ENCODE peak calls at places on chromosomes 6 and 20, in eight cellular contexts. One of them, this sample, is unnamed.

GRCh38 chr6:96943535-96943934 is 19.0 kb downstream of the KLHL32 start:
- DNase-seq in WTC11: no peak
- DNase-seq in Panc1: no peak
- DNase-seq in GM06990: no peak
- DNase-seq in endodermal cell: no peak
- DNase-seq in suprapubic skin: no peak
- DNase-seq in upper lobe of left lung: no peak
- DNase-seq in type B pancreatic cell: no peak
- DNase-seq in this sample: no peak

GRCh38 chr6:141548969-141549368 is 583.8 kb upstream of the GJE1 start:
- DNase-seq in GM06990: no peak
- DNase-seq in WTC11: no peak
- DNase-seq in type B pancreatic cell: no peak
- DNase-seq in Panc1: no peak
- DNase-seq in suprapubic skin: no peak
- DNase-seq in upper lobe of left lung: no peak
- DNase-seq in endodermal cell: no peak
- DNase-seq in this sample: no peak

GRCh38 chr6:837380-837779 is 144.4 kb upstream of the EXOC2 start:
- DNase-seq in suprapubic skin: no peak
- DNase-seq in type B pancreatic cell: no peak
- DNase-seq in WTC11: no peak
- DNase-seq in upper lobe of left lung: no peak
- DNase-seq in endodermal cell: no peak
- DNase-seq in GM06990: no peak
- DNase-seq in Panc1: no peak
- DNase-seq in this sample: no peak

GRCh38 chr6:141464490-141464889 is 668.2 kb upstream of the GJE1 start:
- DNase-seq in WTC11: no peak
- DNase-seq in type B pancreatic cell: no peak
- DNase-seq in endodermal cell: no peak
- DNase-seq in upper lobe of left lung: no peak
- DNase-seq in Panc1: no peak
- DNase-seq in suprapubic skin: no peak
- DNase-seq in GM06990: no peak
- DNase-seq in this sample: no peak

GRCh38 chr6:143346004-143346403 is 104.5 kb downstream of the ADAT2 start:
- DNase-seq in Panc1: no peak
- DNase-seq in suprapubic skin: no peak
- DNase-seq in upper lobe of left lung: no peak
- DNase-seq in WTC11: no peak
- DNase-seq in endodermal cell: no peak
- DNase-seq in GM06990: no peak
- DNase-seq in type B pancreatic cell: no peak
- DNase-seq in this sample: no peak

GRCh38 chr20:21505161-21505809 is 8.6 kb downstream of the NKX2-2 start:
- DNase-seq in Panc1: peak
- DNase-seq in endodermal cell: peak
- DNase-seq in suprapubic skin: no peak
- DNase-seq in GM06990: peak
- DNase-seq in type B pancreatic cell: peak
- DNase-seq in WTC11: peak
- DNase-seq in upper lobe of left lung: peak
- DNase-seq in this sample: peak

GRCh38 chr6:100460650-100461204 is 4.0 kb downstream of the SIM1 start:
- DNase-seq in suprapubic skin: no peak
- DNase-seq in GM06990: no peak
- DNase-seq in WTC11: peak
- DNase-seq in upper lobe of left lung: no peak
- DNase-seq in Panc1: no peak
- DNase-seq in endodermal cell: peak
- DNase-seq in type B pancreatic cell: no peak
- DNase-seq in this sample: no peak

GRCh38 chr6:162377735-162378134 is 349.8 kb downstream of the PRKN start:
- DNase-seq in GM06990: no peak
- DNase-seq in Panc1: no peak
- DNase-seq in suprapubic skin: no peak
- DNase-seq in type B pancreatic cell: no peak
- DNase-seq in endodermal cell: no peak
- DNase-seq in WTC11: no peak
- DNase-seq in upper lobe of left lung: no peak
- DNase-seq in this sample: no peak

GRCh38 chr6:23980965-23981364 is 145.1 kb upstream of the NRSN1 start:
- DNase-seq in WTC11: no peak
- DNase-seq in upper lobe of left lung: no peak
- DNase-seq in type B pancreatic cell: no peak
- DNase-seq in suprapubic skin: no peak
- DNase-seq in GM06990: no peak
- DNase-seq in endodermal cell: no peak
- DNase-seq in Panc1: no peak
- DNase-seq in this sample: no peak

GRCh38 chr6:153208706-153209105 is 77.6 kb upstream of the RGS17 start:
- DNase-seq in upper lobe of left lung: no peak
- DNase-seq in Panc1: no peak
- DNase-seq in endodermal cell: no peak
- DNase-seq in GM06990: no peak
- DNase-seq in type B pancreatic cell: no peak
- DNase-seq in suprapubic skin: no peak
- DNase-seq in WTC11: no peak
- DNase-seq in this sample: no peak

GRCh38 chr20:11917663-11918062 is at the start of gene BTBD3:
- DNase-seq in endodermal cell: no peak
- DNase-seq in type B pancreatic cell: no peak
- DNase-seq in WTC11: no peak
- DNase-seq in suprapubic skin: no peak
- DNase-seq in upper lobe of left lung: no peak
- DNase-seq in Panc1: no peak
- DNase-seq in GM06990: no peak
- DNase-seq in this sample: no peak

GRCh38 chr6:1577146-1577680 is 32.5 kb upstream of the FOXC1 start:
- DNase-seq in endodermal cell: no peak
- DNase-seq in WTC11: no peak
- DNase-seq in Panc1: no peak
- DNase-seq in GM06990: no peak
- DNase-seq in upper lobe of left lung: peak
- DNase-seq in suprapubic skin: no peak
- DNase-seq in type B pancreatic cell: no peak
- DNase-seq in this sample: no peak

GRCh38 chr20:50434653-50435396 is 75.4 kb upstream of the PTPN1 start:
- DNase-seq in suprapubic skin: no peak
- DNase-seq in GM06990: no peak
- DNase-seq in Panc1: no peak
- DNase-seq in endodermal cell: peak
- DNase-seq in type B pancreatic cell: no peak
- DNase-seq in WTC11: no peak
- DNase-seq in upper lobe of left lung: no peak
- DNase-seq in this sample: no peak

GRCh38 chr20:38623061-38623460 is 21.5 kb downstream of the ARHGAP40 start:
- DNase-seq in endodermal cell: no peak
- DNase-seq in upper lobe of left lung: no peak
- DNase-seq in WTC11: no peak
- DNase-seq in GM06990: no peak
- DNase-seq in type B pancreatic cell: no peak
- DNase-seq in Panc1: no peak
- DNase-seq in suprapubic skin: no peak
- DNase-seq in this sample: no peak

GRCh38 chr20:44074252-44075151 is 112.5 kb downstream of the JPH2 start:
- DNase-seq in endodermal cell: no peak
- DNase-seq in suprapubic skin: no peak
- DNase-seq in Panc1: no peak
- DNase-seq in GM06990: no peak
- DNase-seq in WTC11: no peak
- DNase-seq in upper lobe of left lung: no peak
- DNase-seq in type B pancreatic cell: peak
- DNase-seq in this sample: no peak

GRCh38 chr20:36162272-36162966 is 7.9 kb downstream of the EPB41L1 start:
- DNase-seq in upper lobe of left lung: no peak
- DNase-seq in suprapubic skin: no peak
- DNase-seq in endodermal cell: no peak
- DNase-seq in WTC11: no peak
- DNase-seq in Panc1: no peak
- DNase-seq in type B pancreatic cell: no peak
- DNase-seq in GM06990: no peak
- DNase-seq in this sample: no peak

GRCh38 chr6:113120577-113121285 is 736.4 kb upstream of the MARCKS start:
- DNase-seq in GM06990: no peak
- DNase-seq in suprapubic skin: no peak
- DNase-seq in Panc1: no peak
- DNase-seq in upper lobe of left lung: no peak
- DNase-seq in endodermal cell: peak
- DNase-seq in WTC11: no peak
- DNase-seq in type B pancreatic cell: no peak
- DNase-seq in this sample: no peak

GRCh38 chr6:70131528-70131927 is 171.4 kb downstream of the COL9A1 start:
- DNase-seq in upper lobe of left lung: no peak
- DNase-seq in endodermal cell: no peak
- DNase-seq in type B pancreatic cell: no peak
- DNase-seq in GM06990: peak
- DNase-seq in suprapubic skin: no peak
- DNase-seq in WTC11: no peak
- DNase-seq in Panc1: no peak
- DNase-seq in this sample: no peak

GRCh38 chr6:169811521-169812256 is 60.3 kb downstream of the ERMARD start:
- DNase-seq in WTC11: no peak
- DNase-seq in type B pancreatic cell: no peak
- DNase-seq in GM06990: no peak
- DNase-seq in suprapubic skin: no peak
- DNase-seq in Panc1: no peak
- DNase-seq in endodermal cell: peak
- DNase-seq in upper lobe of left lung: no peak
- DNase-seq in this sample: no peak

DNA sequence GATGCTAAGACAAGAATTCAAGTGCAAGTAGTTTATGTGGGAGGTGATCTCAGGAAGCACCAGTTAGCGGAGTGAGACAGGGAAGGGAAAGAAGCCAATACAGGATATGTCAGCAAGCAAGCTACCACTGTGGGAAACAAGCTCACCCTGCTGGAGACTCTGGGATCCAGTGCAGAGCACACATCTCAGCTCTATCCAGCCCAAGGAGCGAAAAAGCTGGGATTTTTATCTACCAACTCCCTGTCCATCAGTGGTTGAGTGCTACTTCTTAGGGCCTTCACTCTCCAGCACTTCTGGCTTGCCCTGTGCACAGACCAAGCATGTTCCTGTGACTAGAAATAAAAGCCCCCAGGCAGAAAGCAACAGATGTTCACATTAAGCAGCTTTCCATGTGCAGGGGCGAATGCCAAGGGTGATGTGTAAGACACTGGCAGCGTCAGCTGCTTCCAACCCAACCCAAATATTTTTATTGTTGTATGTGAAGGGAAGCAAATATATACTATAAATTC is 10.8 kb upstream of the RNF24 start:
- DNase-seq in type B pancreatic cell: no peak
- DNase-seq in suprapubic skin: peak
- DNase-seq in upper lobe of left lung: no peak
- DNase-seq in WTC11: no peak
- DNase-seq in GM06990: no peak
- DNase-seq in Panc1: no peak
- DNase-seq in endodermal cell: peak
- DNase-seq in this sample: no peak
- TF ChIP-seq CTCF in type B pancreatic cell: peak
- TF ChIP-seq CTCF in suprapubic skin: peak
- TF ChIP-seq CTCF in upper lobe of left lung: no peak
- TF ChIP-seq CTCF in WTC11: no peak
- TF ChIP-seq CTCF in GM06990: peak
- TF ChIP-seq CTCF in Panc1: peak
- TF ChIP-seq CTCF in endodermal cell: peak
- TF ChIP-seq CTCF in this sample: no peak

DNA sequence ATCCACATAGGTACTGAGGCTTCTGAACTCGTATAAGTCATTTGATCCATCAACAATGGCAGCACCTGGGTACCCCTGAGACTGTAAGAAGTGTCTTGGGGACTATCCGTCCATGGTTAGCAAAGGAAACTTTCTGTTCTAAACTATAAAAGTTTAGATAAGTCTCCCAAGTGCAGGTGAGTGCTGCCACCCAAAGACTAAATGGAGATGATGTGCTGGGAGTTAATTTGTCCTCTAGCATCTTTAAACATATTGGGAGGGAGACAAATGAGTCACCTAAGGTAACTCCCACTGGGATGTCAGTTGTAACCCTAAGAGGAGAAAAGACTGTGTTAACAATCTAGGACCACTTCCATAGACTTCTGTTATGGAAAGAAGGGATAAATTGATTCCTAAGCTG is 6.2 kb downstream of the BEND6 start:
- DNase-seq in suprapubic skin: no peak
- DNase-seq in endodermal cell: no peak
- DNase-seq in Panc1: no peak
- DNase-seq in GM06990: no peak
- DNase-seq in WTC11: no peak
- DNase-seq in type B pancreatic cell: no peak
- DNase-seq in upper lobe of left lung: no peak
- DNase-seq in this sample: no peak
- TF ChIP-seq CTCF in suprapubic skin: no peak
- TF ChIP-seq CTCF in endodermal cell: no peak
- TF ChIP-seq CTCF in Panc1: peak
- TF ChIP-seq CTCF in GM06990: no peak
- TF ChIP-seq CTCF in WTC11: no peak
- TF ChIP-seq CTCF in type B pancreatic cell: no peak
- TF ChIP-seq CTCF in upper lobe of left lung: no peak
- TF ChIP-seq CTCF in this sample: no peak

GRCh38 chr6:137950581-137950980 is 83.5 kb downstream of the TNFAIP3 start:
- DNase-seq in suprapubic skin: no peak
- DNase-seq in GM06990: no peak
- DNase-seq in type B pancreatic cell: no peak
- DNase-seq in endodermal cell: no peak
- DNase-seq in Panc1: no peak
- DNase-seq in upper lobe of left lung: no peak
- DNase-seq in WTC11: no peak
- DNase-seq in this sample: no peak

GRCh38 chr6:137952247-137952646 is 85.2 kb downstream of the TNFAIP3 start:
- DNase-seq in endodermal cell: no peak
- DNase-seq in WTC11: no peak
- DNase-seq in suprapubic skin: no peak
- DNase-seq in Panc1: no peak
- DNase-seq in type B pancreatic cell: no peak
- DNase-seq in GM06990: no peak
- DNase-seq in upper lobe of left lung: no peak
- DNase-seq in this sample: no peak

GRCh38 chr6:137949686-137950390 is 82.8 kb downstream of the TNFAIP3 start:
- DNase-seq in GM06990: no peak
- DNase-seq in type B pancreatic cell: no peak
- DNase-seq in endodermal cell: no peak
- DNase-seq in Panc1: no peak
- DNase-seq in upper lobe of left lung: no peak
- DNase-seq in suprapubic skin: no peak
- DNase-seq in WTC11: no peak
- DNase-seq in this sample: no peak

GRCh38 chr6:137954253-137954652 is 87.2 kb downstream of the TNFAIP3 start:
- DNase-seq in WTC11: no peak
- DNase-seq in Panc1: no peak
- DNase-seq in GM06990: no peak
- DNase-seq in upper lobe of left lung: no peak
- DNase-seq in endodermal cell: no peak
- DNase-seq in suprapubic skin: no peak
- DNase-seq in type B pancreatic cell: no peak
- DNase-seq in this sample: no peak

GRCh38 chr6:137951064-137951597 is 84.1 kb downstream of the TNFAIP3 start:
- DNase-seq in upper lobe of left lung: no peak
- DNase-seq in suprapubic skin: no peak
- DNase-seq in WTC11: no peak
- DNase-seq in type B pancreatic cell: no peak
- DNase-seq in Panc1: no peak
- DNase-seq in endodermal cell: no peak
- DNase-seq in GM06990: no peak
- DNase-seq in this sample: no peak
- TF ChIP-seq CTCF in upper lobe of left lung: no peak
- TF ChIP-seq CTCF in suprapubic skin: no peak
- TF ChIP-seq CTCF in WTC11: no peak
- TF ChIP-seq CTCF in type B pancreatic cell: no peak
- TF ChIP-seq CTCF in Panc1: no peak
- TF ChIP-seq CTCF in endodermal cell: no peak
- TF ChIP-seq CTCF in GM06990: peak
- TF ChIP-seq CTCF in this sample: no peak

GRCh38 chr20:42043921-42044320 is 425.7 kb upstream of the CHD6 start:
- DNase-seq in upper lobe of left lung: no peak
- DNase-seq in type B pancreatic cell: no peak
- DNase-seq in WTC11: no peak
- DNase-seq in GM06990: no peak
- DNase-seq in Panc1: no peak
- DNase-seq in endodermal cell: peak
- DNase-seq in suprapubic skin: no peak
- DNase-seq in this sample: no peak
- TF ChIP-seq CTCF in upper lobe of left lung: no peak
- TF ChIP-seq CTCF in type B pancreatic cell: no peak
- TF ChIP-seq CTCF in WTC11: no peak
- TF ChIP-seq CTCF in GM06990: no peak
- TF ChIP-seq CTCF in Panc1: no peak
- TF ChIP-seq CTCF in endodermal cell: no peak
- TF ChIP-seq CTCF in suprapubic skin: no peak
- TF ChIP-seq CTCF in this sample: no peak

This sample was measured in activated B cell treated with CpG ODN at 0.5 μM for 24 hours.